ENCODE peak calls at places on chromosomes 6 and 20, in seven cellular contexts. B, K, W, E, U, V and O are unnamed samples.

GRCh38 chr20:8673116-8673515 is 395.8 kb upstream of the PLCB4 start:
- DNase-seq in U (no peak), B (no peak), W (no peak), K (no peak), V (no peak), E (no peak), O (no peak)

GRCh38 chr6:16006681-16007080 is 122.2 kb upstream of the MYLIP start:
- DNase-seq in V (no peak), U (no peak), K (no peak), B (no peak), E (no peak), W (no peak), O (no peak)

GRCh38 chr6:5493806-5494205 is 232.5 kb downstream of the FARS2 start:
- DNase-seq in U (no peak), K (no peak), V (no peak), B (no peak), W (no peak), E (no peak), O (no peak)

GRCh38 chr20:23928788-23929187 is 49.2 kb upstream of the CST5 start:
- DNase-seq in V (no peak), W (no peak), E (no peak), U (no peak), K (no peak), B (no peak), O (peak; percentile 84)

GRCh38 chr20:2521369-2522305 is 12.9 kb upstream of the ZNF343 start:
- DNase-seq in U (peak; percentile 73), B (no peak), V (no peak), W (no peak), E (no peak), K (no peak), O (peak; percentile 82)

GRCh38 chr6:170369439-170369838 is 62.9 kb downstream of the FAM120B start:
- DNase-seq in W (no peak), K (no peak), E (no peak), V (no peak), B (no peak), U (no peak), O (no peak)

GRCh38 chr6:34305982-34306702 is 57.3 kb upstream of the SMIM29 start:
- DNase-seq in W (no peak), B (no peak), V (peak; percentile 52), E (no peak), U (no peak), K (no peak), O (no peak)

GRCh38 chr6:157253699-157254098 is 69.6 kb downstream of the TMEM242 start:
- DNase-seq in W (no peak), V (no peak), B (no peak), U (no peak), K (no peak), E (no peak), O (no peak)

GRCh38 chr6:132919476-132919875 is 105.1 kb downstream of the RPS12 start:
- DNase-seq in U (peak; percentile 96), E (no peak), B (peak; percentile 94), V (no peak), K (peak; percentile 85), W (peak; percentile 57), O (no peak)

GRCh38 chr20:57615472-57615855 is 4.8 kb downstream of the ZBP1 start:
- DNase-seq in B (no peak), U (no peak), E (no peak), W (no peak), V (no peak), K (no peak), O (no peak)

GRCh38 chr20:1569417-1569861 is 11.9 kb upstream of the SIRPD start:
- DNase-seq in V (peak; percentile 7), E (no peak), B (no peak), U (peak; percentile 51), W (no peak), K (no peak), O (no peak)

GRCh38 chr6:136249336-136249735 is 775 bp downstream of the MTFR2 start:
- DNase-seq in E (no peak), W (no peak), U (peak; percentile 65), B (no peak), K (no peak), V (no peak), O (peak; percentile 60)

GRCh38 chr6:27205375-27206278 is 41.9 kb upstream of the PRSS16 start:
- DNase-seq in W (no peak), U (peak; percentile 17), K (no peak), B (no peak), E (no peak), V (no peak), O (no peak)

GRCh38 chr20:52422574-52423463 is 231.2 kb upstream of the ZFP64 start:
- DNase-seq in U (no peak), W (no peak), V (no peak), K (no peak), E (no peak), B (no peak), O (no peak)

GRCh38 chr6:3987072-3987471 is 91.9 kb downstream of the FAM217A start:
- DNase-seq in K (no peak), U (peak; percentile 41), W (no peak), B (no peak), E (no peak), V (peak; percentile 50), O (no peak)

GRCh38 chr6:152094992-152095592 is 287.6 kb downstream of the ESR1 start:
- DNase-seq in K (peak; percentile 67), V (peak; percentile 88), W (peak; percentile 92), B (peak; percentile 98), E (no peak), U (peak; percentile 100), O (no peak)

GRCh38 chr6:44045672-44046015 is 81.6 kb downstream of the MRPL14 start:
- DNase-seq in U (no peak), W (no peak), K (peak; percentile 37), B (no peak), V (no peak), E (no peak), O (no peak)

GRCh38 chr6:36718560-36718959 is 20.9 kb downstream of the RAB44 start:
- DNase-seq in W (no peak), E (no peak), B (no peak), V (no peak), K (no peak), U (no peak), O (no peak)

GRCh38 chr6:2492686-2493523 is 247.5 kb upstream of the GMDS start:
- DNase-seq in U (no peak), B (no peak), K (no peak), E (no peak), V (no peak), W (no peak), O (no peak)

GRCh38 chr20:58625585-58625984 is 25.5 kb upstream of the STX16 start:
- DNase-seq in W (no peak), V (no peak), B (no peak), K (no peak), U (peak; percentile 51), E (no peak), O (no peak)

GRCh38 chr6:44119704-44120262 is 7.5 kb downstream of the MRPL14 start:
- DNase-seq in U (peak; percentile 20), W (no peak), B (no peak), K (peak; percentile 75), V (no peak), E (no peak), O (no peak)

GRCh38 chr6:154478021-154478651 is 32.3 kb downstream of the CNKSR3 start:
- DNase-seq in W (no peak), B (no peak), E (no peak), U (peak; percentile 44), V (no peak), K (peak; percentile 79), O (no peak)

GRCh38 chr6:144778773-144779531 is 493.8 kb downstream of the UTRN start:
- DNase-seq in K (no peak), B (no peak), V (no peak), E (no peak), W (no peak), U (no peak), O (peak; percentile 67)

GRCh38 chr6:31355540-31355988 is 1.4 kb downstream of the HLA-B start:
- DNase-seq in K (no peak), U (no peak), V (no peak), B (no peak), W (no peak), E (no peak), O (no peak)

GRCh38 chr6:82397962-82398692 is 34.5 kb downstream of the TPBG start:
- DNase-seq in V (no peak), B (no peak), W (no peak), K (no peak), E (no peak), U (peak; percentile 76), O (no peak)

GRCh38 chr6:125810435-125810834 is 19.7 kb downstream of the NCOA7 start:
- DNase-seq in U (no peak), K (no peak), W (no peak), V (no peak), B (no peak), E (no peak), O (peak; percentile 69)

GRCh38 chr6:130322673-130323268 is 43.0 kb upstream of the TMEM200A start:
- DNase-seq in U (peak; percentile 88), K (no peak), V (peak; percentile 54), B (peak; percentile 52), W (peak; percentile 52), E (no peak), O (peak; percentile 83)

GRCh38 chr6:155818698-155819097 is 363.1 kb upstream of the NOX3 start:
- DNase-seq in B (no peak), E (no peak), U (no peak), V (no peak), K (no peak), W (no peak), O (no peak)